ENCODE peak calls at places on chromosomes 13 and 19, in eight cellular contexts. N, H, G, F, U, Q, V and Y are unnamed samples.
A peak's percentile ranks its signal among the peaks of the same experiment; 100 is the strongest.

GRCh38 chr19:12913011-12913561 is 6.0 kb downstream of the SYCE2 start:
- DNase-seq in N (no peak), H (peak; percentile 91), G (no peak), F (peak; percentile 85), U (no peak), Q (peak; percentile 88), V (no peak), Y (no peak)

GRCh38 chr13:111925146-111925875 is 141.6 kb upstream of the SOX1 start:
- DNase-seq in N (no peak), H (no peak), G (no peak), F (peak; percentile 11), U (no peak), Q (no peak), V (no peak), Y (no peak)

GRCh38 chr19:13072206-13072898 is 30.3 kb downstream of the LYL1 start:
- DNase-seq in N (no peak), H (no peak), G (no peak), F (peak; percentile 95), U (no peak), Q (no peak), V (no peak), Y (no peak)

GRCh38 chr13:113123226-113124150 is 889 bp downstream of the F10 start:
- DNase-seq in N (no peak), H (no peak), G (no peak), F (no peak), U (no peak), Q (no peak), V (no peak), Y (peak; percentile 38)

GRCh38 chr19:6062274-6062673 is 48.0 kb downstream of the RFX2 start:
- DNase-seq in N (no peak), H (peak; percentile 45), G (no peak), F (no peak), U (no peak), Q (peak; percentile 60), V (no peak), Y (no peak)

GRCh38 chr13:37187611-37188010 is 82.1 kb upstream of the CSNK1A1L start:
- DNase-seq in N (no peak), H (no peak), G (no peak), F (no peak), U (no peak), Q (no peak), V (no peak), Y (no peak)

GRCh38 chr19:19543640-19544039 is 5.6 kb downstream of the CILP2 start:
- DNase-seq in N (no peak), H (no peak), G (no peak), F (no peak), U (no peak), Q (no peak), V (no peak), Y (no peak)

GRCh38 chr19:583968-584239 is 5.8 kb upstream of the HCN2 start:
- DNase-seq in N (no peak), H (no peak), G (no peak), F (no peak), U (no peak), Q (no peak), V (no peak), Y (no peak)

GRCh38 chr13:80664930-80665329 is 324.0 kb upstream of the SPRY2 start:
- DNase-seq in N (no peak), H (peak; percentile 68), G (no peak), F (no peak), U (no peak), Q (peak; percentile 47), V (no peak), Y (no peak)

GRCh38 chr13:40141859-40142555 is 486.5 kb downstream of the COG6 start:
- DNase-seq in N (no peak), H (no peak), G (no peak), F (no peak), U (no peak), Q (no peak), V (no peak), Y (no peak)

GRCh38 chr19:934197-934840 is 8.5 kb downstream of the ARID3A start:
- DNase-seq in N (no peak), H (no peak), G (no peak), F (no peak), U (no peak), Q (no peak), V (no peak), Y (no peak)

GRCh38 chr19:3275583-3276340 is 51.3 kb downstream of the CELF5 start:
- DNase-seq in N (peak; percentile 93), H (peak; percentile 81), G (peak; percentile 99), F (peak; percentile 53), U (peak; percentile 98), Q (peak; percentile 85), V (peak; percentile 98), Y (peak; percentile 84)
- TF ChIP-seq CTCF in N (no peak), H (no peak), G (no peak), F (no peak), U (peak; percentile 76), Q (no peak), V (no peak), Y (peak; percentile 8)

DNA sequence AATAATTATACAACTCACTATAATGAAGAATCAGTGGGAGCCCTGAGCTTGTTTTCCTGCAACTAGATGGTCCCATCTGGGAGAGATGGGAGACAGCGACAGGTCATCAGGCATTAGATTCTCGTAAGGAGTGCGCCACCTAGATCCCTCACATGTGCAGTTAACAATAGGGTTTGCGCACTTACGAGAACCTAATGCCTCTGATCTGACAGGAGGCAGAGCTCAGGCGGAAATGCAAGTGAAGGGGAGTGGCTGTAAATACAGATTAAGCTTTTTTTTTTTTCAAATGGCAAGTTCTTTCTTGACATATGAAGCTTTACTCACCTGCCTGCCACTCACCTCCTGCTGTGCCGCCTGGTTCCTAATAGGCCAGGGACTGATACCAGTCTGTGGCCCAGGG is 14.4 kb downstream of the CDC16 start:
- DNase-seq in N (no peak), H (no peak), G (no peak), F (no peak), U (no peak), Q (no peak), V (no peak), Y (no peak)
- TF ChIP-seq CTCF in N (no peak), H (no peak), G (no peak), F (no peak), U (no peak), Q (no peak), V (no peak), Y (no peak)

GRCh38 chr13:46010148-46010547 is 42.4 kb downstream of the ZC3H13 start:
- DNase-seq in N (no peak), H (no peak), G (no peak), F (no peak), U (peak; percentile 3), Q (peak; percentile 10), V (no peak), Y (peak; percentile 11)
- TF ChIP-seq CTCF in N (peak; percentile 10), H (peak; percentile 30), G (no peak), F (peak; percentile 50), U (peak; percentile 21), Q (peak; percentile 35), V (no peak), Y (peak; percentile 35)

GRCh38 chr13:108084840-108085239 is 130.5 kb downstream of the LIG4 start:
- DNase-seq in N (no peak), H (no peak), G (no peak), F (no peak), U (no peak), Q (no peak), V (no peak), Y (no peak)

GRCh38 chr13:108083056-108083455 is 132.3 kb downstream of the LIG4 start:
- DNase-seq in N (no peak), H (no peak), G (no peak), F (no peak), U (no peak), Q (no peak), V (no peak), Y (no peak)

GRCh38 chr13:108087813-108088212 is 127.5 kb downstream of the LIG4 start:
- DNase-seq in N (no peak), H (no peak), G (no peak), F (no peak), U (no peak), Q (no peak), V (no peak), Y (no peak)

GRCh38 chr13:108082481-108082880 is 132.9 kb downstream of the LIG4 start:
- DNase-seq in N (no peak), H (no peak), G (no peak), F (no peak), U (no peak), Q (no peak), V (no peak), Y (no peak)

GRCh38 chr13:108086678-108087077 is 128.7 kb downstream of the LIG4 start:
- DNase-seq in N (peak; percentile 23), H (no peak), G (no peak), F (no peak), U (no peak), Q (peak; percentile 13), V (no peak), Y (peak; percentile 8)
- TF ChIP-seq CTCF in N (peak; percentile 16), H (no peak), G (no peak), F (no peak), U (no peak), Q (no peak), V (no peak), Y (no peak)

GRCh38 chr19:42290523-42291436 is 11.2 kb upstream of the PRR19 start:
- DNase-seq in N (peak; percentile 70), H (no peak), G (peak; percentile 60), F (no peak), U (no peak), Q (no peak), V (no peak), Y (peak; percentile 68)
- TF ChIP-seq CTCF in N (peak; percentile 58), H (peak; percentile 46), G (peak; percentile 42), F (peak; percentile 21), U (peak; percentile 55), Q (peak; percentile 53), V (peak; percentile 37), Y (peak; percentile 72)

GRCh38 chr13:72692884-72693514 is 34.4 kb downstream of the MZT1 start:
- DNase-seq in N (no peak), H (no peak), G (no peak), F (no peak), U (no peak), Q (no peak), V (no peak), Y (no peak)

GRCh38 chr13:72693832-72694231 is 33.6 kb downstream of the MZT1 start:
- DNase-seq in N (no peak), H (no peak), G (no peak), F (no peak), U (no peak), Q (no peak), V (no peak), Y (no peak)

GRCh38 chr13:72696590-72696989 is 30.8 kb downstream of the MZT1 start:
- DNase-seq in N (no peak), H (peak; percentile 34), G (no peak), F (no peak), U (no peak), Q (peak; percentile 39), V (no peak), Y (no peak)

GRCh38 chr13:72694314-72694713 is 33.1 kb downstream of the MZT1 start:
- DNase-seq in N (no peak), H (peak; percentile 15), G (no peak), F (no peak), U (no peak), Q (peak; percentile 13), V (no peak), Y (no peak)

DNA sequence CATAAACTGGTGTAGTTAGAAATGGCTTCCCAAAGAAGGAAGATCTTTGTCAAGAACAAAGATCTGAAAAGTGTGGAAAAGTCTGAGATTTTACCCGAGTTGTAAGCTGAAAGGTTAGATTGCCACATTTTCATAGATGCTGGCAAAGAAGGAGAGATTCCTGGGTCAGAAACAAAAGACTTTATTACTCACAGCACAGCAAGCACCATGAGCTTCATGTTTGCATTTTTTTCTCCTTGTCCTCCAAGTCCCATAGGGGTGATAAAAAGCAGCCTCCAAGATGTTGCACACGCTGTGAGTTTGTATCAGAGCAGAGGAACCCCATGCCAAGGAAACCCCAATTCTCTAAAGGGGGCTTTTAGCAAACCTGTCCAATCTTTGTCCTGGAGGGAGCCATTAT is 29.3 kb downstream of the MZT1 start:
- DNase-seq in N (no peak), H (no peak), G (no peak), F (no peak), U (no peak), Q (peak; percentile 4), V (no peak), Y (no peak)
- TF ChIP-seq CTCF in N (no peak), H (no peak), G (no peak), F (no peak), U (no peak), Q (no peak), V (no peak), Y (no peak)